ENCODE peak calls at places on chromosomes 1 and 21, in nine cellular contexts. W is effector CD4-positive, alpha-beta T cell; N is stimulated activated CD8-positive, alpha-beta memory T cell treated with anti-CD3 and anti-CD28 coated beads, Interleukin-12 subunit alpha, Interleukin-12 subunit beta, amount 100 ng/mL, for 4 hours; B is LoVo; M is Daoy; V is foreskin fibroblast; G is EL; A is ELR; T is fibroblast of pulmonary artery. E is an unnamed sample.

GRCh38 chr1:46043491-46044017 is 88.9 kb downstream of the PIK3R3 start:
- DNase-seq in G (no peak), A (no peak), W (no peak), M (no peak), V (no peak), T (no peak), B (no peak), N (no peak), E (no peak)

GRCh38 chr1:75811211-75811981 is 14.7 kb downstream of the MSH4 start:
- DNase-seq in W (no peak), A (peak), T (peak), N (no peak), G (peak), M (peak), B (no peak), V (peak), E (no peak)

GRCh38 chr1:2973661-2974593 is 47.3 kb upstream of the ACTRT2 start:
- DNase-seq in A (no peak), T (no peak), G (no peak), W (no peak), M (no peak), B (no peak), N (no peak), V (no peak), E (no peak)

GRCh38 chr21:34526618-34527290 is 14.7 kb upstream of the KCNE1 start:
- DNase-seq in M (peak), B (peak), G (peak), W (no peak), V (peak), T (peak), A (peak), N (no peak), E (peak)

GRCh38 chr1:159439422-159439821 is at the start of gene OR10J1:
- DNase-seq in G (no peak), N (no peak), T (no peak), B (no peak), V (no peak), W (no peak), M (no peak), A (no peak), E (no peak)

GRCh38 chr1:235056937-235057336 is 71.7 kb downstream of the TOMM20 start:
- DNase-seq in M (peak), V (no peak), A (peak), T (no peak), B (peak), W (no peak), G (no peak), N (no peak), E (no peak)

GRCh38 chr1:200907611-200908097 is 13.0 kb downstream of the INAVA start:
- DNase-seq in T (peak), A (no peak), M (no peak), B (no peak), N (no peak), V (peak), G (no peak), W (no peak), E (no peak)

GRCh38 chr21:44528634-44528995 is 11.4 kb downstream of the KRTAP10-1 start:
- DNase-seq in V (no peak), M (no peak), A (no peak), B (no peak), G (no peak), N (no peak), W (no peak), T (no peak), E (no peak)

GRCh38 chr1:103517380-103518047 is 8.0 kb upstream of the RNPC3 start:
- DNase-seq in B (no peak), A (peak), M (peak), W (no peak), T (peak), V (no peak), N (no peak), G (peak), E (no peak)

GRCh38 chr1:219990782-219991510 is 55.4 kb downstream of the EPRS1 start:
- DNase-seq in W (no peak), T (peak), G (peak), N (no peak), A (peak), M (peak), V (peak), B (peak), E (no peak)

GRCh38 chr1:47627471-47628370 is 189.9 kb downstream of the FOXD2 start:
- DNase-seq in B (no peak), A (no peak), N (no peak), M (no peak), W (no peak), G (no peak), T (no peak), V (no peak), E (no peak)

GRCh38 chr1:232628335-232629214 is 1.4 kb downstream of the SIPA1L2 start:
- DNase-seq in T (peak), M (no peak), A (peak), G (peak), W (no peak), V (peak), N (no peak), B (no peak), E (no peak)

GRCh38 chr1:51990478-51990965 is at the start of gene RAB3B:
- DNase-seq in M (peak), A (peak), T (peak), W (peak), G (peak), N (peak), V (peak), B (peak), E (peak)

GRCh38 chr1:115807723-115808122 is 33.2 kb downstream of the NHLH2 start:
- DNase-seq in B (peak), M (peak), V (peak), A (peak), N (no peak), W (peak), G (peak), T (peak), E (no peak)

GRCh38 chr1:145953861-145954260 is 4.0 kb downstream of the LIX1L start:
- DNase-seq in M (no peak), V (no peak), N (no peak), A (no peak), G (no peak), W (no peak), B (no peak), T (no peak), E (no peak)

GRCh38 chr1:77279929-77280328 is 1.9 kb upstream of the AK5 start:
- DNase-seq in N (no peak), A (no peak), V (no peak), M (no peak), W (no peak), B (no peak), T (no peak), G (no peak), E (no peak)

GRCh38 chr1:234107416-234108021 is 203.0 kb downstream of the SLC35F3 start:
- DNase-seq in B (no peak), N (no peak), W (no peak), G (no peak), V (no peak), T (no peak), M (no peak), A (no peak), E (no peak)

GRCh38 chr1:16960560-16961296 is 19.7 kb downstream of the MFAP2 start:
- DNase-seq in W (peak), T (peak), G (peak), N (peak), A (peak), V (peak), B (peak), M (peak), E (peak)

GRCh38 chr1:19639999-19640362 is 4.1 kb upstream of the NBL1 start:
- DNase-seq in B (peak), N (no peak), W (no peak), M (no peak), G (no peak), V (no peak), A (peak), T (no peak), E (no peak)

GRCh38 chr1:112247036-112247597 is 148.9 kb upstream of the CTTNBP2NL start:
- DNase-seq in M (no peak), A (no peak), G (no peak), B (no peak), N (no peak), V (no peak), T (no peak), W (no peak), E (no peak)

GRCh38 chr1:153531638-153532037 is 4.2 kb downstream of the S100A6 start:
- DNase-seq in A (no peak), B (no peak), N (no peak), W (no peak), V (no peak), T (no peak), M (no peak), G (no peak), E (no peak)

GRCh38 chr1:94038511-94038910 is 82.4 kb downstream of the ABCA4 start:
- DNase-seq in W (no peak), N (no peak), B (no peak), T (peak), M (no peak), V (no peak), G (peak), A (no peak), E (no peak)

GRCh38 chr1:240099748-240100147 is 8.1 kb downstream of the FMN2 start:
- DNase-seq in N (no peak), A (peak), W (no peak), V (no peak), T (no peak), G (peak), M (no peak), B (no peak), E (no peak)

GRCh38 chr1:105137543-105138444 is 1388.1 kb downstream of the AMY1C start:
- DNase-seq in B (peak), V (no peak), W (no peak), T (no peak), A (peak), G (no peak), N (no peak), M (peak), E (no peak)

GRCh38 chr1:206557636-206558473 is 50.5 kb downstream of the RASSF5 start:
- DNase-seq in M (no peak), W (no peak), B (no peak), A (no peak), G (no peak), N (peak), T (no peak), V (no peak), E (peak)

E was measured in activated naive CD4-positive, alpha-beta T cell treated with anti-CD3 and anti-CD28 coated beads, Interleukin-2, amount 50 U/mL, for 72 hours.